ENCODE peak calls at places on chromosomes 7 and 10, in seven cellular contexts. D, F, K, A, P, B and Y are unnamed samples.

GRCh38 chr10:117442944-117443676 is 67.9 kb upstream of the PDZD8 start:
- DNase-seq in D (peak), F (peak), K (peak), A (peak), P (peak), B (peak), Y (peak)

GRCh38 chr7:116030626-116031276 is at the start of gene TFEC:
- DNase-seq in D (no peak), F (peak), K (no peak), A (no peak), P (no peak), B (peak), Y (no peak)

GRCh38 chr10:133227256-133227655 is 2.8 kb upstream of the UTF1 start:
- DNase-seq in D (no peak), F (no peak), K (no peak), A (no peak), P (no peak), B (no peak), Y (no peak)

GRCh38 chr10:133030791-133031190 is 56.9 kb upstream of the ADGRA1 start:
- DNase-seq in D (no peak), F (no peak), K (no peak), A (no peak), P (no peak), B (no peak), Y (no peak)

GRCh38 chr10:93468532-93469213 is 13.5 kb downstream of the MYOF start:
- DNase-seq in D (no peak), F (peak), K (no peak), A (peak), P (no peak), B (peak), Y (peak)

GRCh38 chr7:75727881-75728592 is 10.7 kb downstream of the HIP1 start:
- DNase-seq in D (no peak), F (peak), K (no peak), A (no peak), P (no peak), B (peak), Y (no peak)

GRCh38 chr10:101512741-101513140 is 75.3 kb downstream of the POLL start:
- DNase-seq in D (no peak), F (peak), K (no peak), A (peak), P (no peak), B (peak), Y (peak)

GRCh38 chr10:91856637-91857036 is 52.6 kb downstream of the FGFBP3 start:
- DNase-seq in D (no peak), F (no peak), K (no peak), A (no peak), P (no peak), B (peak), Y (no peak)

GRCh38 chr7:117873056-117873932 is at the start of gene CTTNBP2:
- DNase-seq in D (peak), F (peak), K (no peak), A (peak), P (peak), B (peak), Y (peak)

GRCh38 chr10:35563266-35563891 is 41.8 kb upstream of the GJD4 start:
- DNase-seq in D (peak), F (peak), K (peak), A (peak), P (no peak), B (peak), Y (no peak)

GRCh38 chr7:100629117-100629711 is 12.1 kb downstream of the TFR2 start:
- DNase-seq in D (no peak), F (no peak), K (no peak), A (no peak), P (no peak), B (peak), Y (no peak)

GRCh38 chr10:38045129-38045528 is 34.7 kb downstream of the ZNF33A start:
- DNase-seq in D (no peak), F (no peak), K (no peak), A (no peak), P (no peak), B (no peak), Y (no peak)

GRCh38 chr10:14173706-14174594 is 156.8 kb downstream of the FRMD4A start:
- DNase-seq in D (peak), F (peak), K (no peak), A (no peak), P (no peak), B (peak), Y (no peak)

GRCh38 chr7:22202141-22202540 is 154.8 kb downstream of the RAPGEF5 start:
- DNase-seq in D (no peak), F (no peak), K (no peak), A (no peak), P (no peak), B (no peak), Y (no peak)

GRCh38 chr7:140673770-140674155 is 1.0 kb downstream of the ADCK2 start:
- DNase-seq in D (no peak), F (no peak), K (no peak), A (no peak), P (no peak), B (no peak), Y (no peak)

GRCh38 chr7:24283900-24284698 is at the start of gene NPY:
- DNase-seq in D (no peak), F (no peak), K (no peak), A (no peak), P (no peak), B (no peak), Y (no peak)

GRCh38 chr10:49362596-49363260 is 33.2 kb downstream of the DRGX start:
- DNase-seq in D (no peak), F (no peak), K (no peak), A (no peak), P (no peak), B (no peak), Y (no peak)

GRCh38 chr10:88149906-88150305 is 286.5 kb downstream of the PTEN start:
- DNase-seq in D (no peak), F (peak), K (no peak), A (peak), P (no peak), B (peak), Y (no peak)